ENCODE peak calls at places on chromosome 20, in nine cellular contexts. M is A549, K is HCT116, D is HepG2, I is SK-N-SH, R is Panc1, E is GM23338, A is K562, V is GM12878. H is an unnamed sample.

GRCh38 chr20:10553326-10553984 is 118.3 kb downstream of the SLX4IP start:
- DNase-seq in V (no peak), I (peak), K (no peak), M (peak), A (peak), E (peak), R (no peak), D (peak), H (peak)

GRCh38 chr20:9628589-9628988 is 114.2 kb downstream of the LAMP5 start:
- DNase-seq in K (no peak), A (no peak), M (no peak), D (no peak), E (no peak), I (no peak), R (no peak), V (no peak), H (no peak)

GRCh38 chr20:41418739-41419293 is 52.2 kb upstream of the EMILIN3 start:
- DNase-seq in E (no peak), V (no peak), K (no peak), M (no peak), I (no peak), R (no peak), A (no peak), D (no peak), H (no peak)

GRCh38 chr20:17646209-17646717 is 35.8 kb downstream of the RRBP1 start:
- DNase-seq in K (no peak), A (no peak), I (peak), V (no peak), D (peak), M (no peak), E (no peak), R (no peak), H (no peak)

GRCh38 chr20:4134355-4134834 is 119.0 kb upstream of the RNF24 start:
- DNase-seq in A (no peak), D (no peak), I (no peak), E (no peak), K (no peak), M (peak), V (no peak), R (no peak), H (no peak)

GRCh38 chr20:36394340-36394965 is 88.3 kb downstream of the DLGAP4 start:
- DNase-seq in V (no peak), I (no peak), K (no peak), M (no peak), R (no peak), A (no peak), D (peak), E (no peak), H (no peak)

GRCh38 chr20:38303908-38304379 is at the start of gene BPI:
- DNase-seq in M (no peak), V (no peak), E (no peak), K (no peak), R (no peak), D (no peak), A (no peak), I (no peak), H (peak)

GRCh38 chr20:3932277-3933073 is 43.3 kb downstream of the PANK2 start:
- DNase-seq in E (no peak), V (no peak), R (no peak), K (no peak), A (no peak), M (no peak), D (no peak), I (no peak), H (no peak)

GRCh38 chr20:35271904-35272303 is 6.0 kb downstream of the MMP24OS start:
- DNase-seq in A (no peak), I (no peak), E (no peak), V (no peak), R (no peak), D (no peak), K (no peak), M (no peak), H (no peak)

GRCh38 chr20:57617079-57617795 is 3.0 kb downstream of the ZBP1 start:
- DNase-seq in R (no peak), V (no peak), E (no peak), A (no peak), K (no peak), M (no peak), I (no peak), D (no peak), H (no peak)

GRCh38 chr20:15834857-15835256 is 738.4 kb downstream of the KIF16B start:
- DNase-seq in I (no peak), A (no peak), M (no peak), R (no peak), K (no peak), D (no peak), E (no peak), V (no peak), H (no peak)

GRCh38 chr20:40457404-40457803 is 231.6 kb downstream of the MAFB start:
- DNase-seq in D (no peak), M (no peak), I (no peak), V (no peak), A (no peak), E (no peak), R (no peak), K (no peak), H (no peak)

GRCh38 chr20:25493137-25493536 is 85.7 kb downstream of the GINS1 start:
- DNase-seq in A (no peak), K (no peak), V (no peak), E (no peak), R (no peak), D (no peak), M (no peak), I (no peak), H (no peak)

GRCh38 chr20:25493748-25494505 is 86.5 kb downstream of the GINS1 start:
- DNase-seq in R (no peak), K (no peak), V (no peak), I (no peak), M (no peak), A (no peak), D (no peak), E (no peak), H (no peak)

GRCh38 chr20:25489221-25489863 is 81.9 kb downstream of the GINS1 start:
- DNase-seq in I (no peak), E (peak), V (no peak), D (no peak), R (no peak), K (no peak), A (no peak), M (no peak), H (no peak)

GRCh38 chr20:25490656-25491445 is 83.4 kb downstream of the GINS1 start:
- DNase-seq in D (no peak), E (no peak), M (no peak), I (no peak), A (no peak), V (no peak), R (no peak), K (no peak), H (no peak)

DNA sequence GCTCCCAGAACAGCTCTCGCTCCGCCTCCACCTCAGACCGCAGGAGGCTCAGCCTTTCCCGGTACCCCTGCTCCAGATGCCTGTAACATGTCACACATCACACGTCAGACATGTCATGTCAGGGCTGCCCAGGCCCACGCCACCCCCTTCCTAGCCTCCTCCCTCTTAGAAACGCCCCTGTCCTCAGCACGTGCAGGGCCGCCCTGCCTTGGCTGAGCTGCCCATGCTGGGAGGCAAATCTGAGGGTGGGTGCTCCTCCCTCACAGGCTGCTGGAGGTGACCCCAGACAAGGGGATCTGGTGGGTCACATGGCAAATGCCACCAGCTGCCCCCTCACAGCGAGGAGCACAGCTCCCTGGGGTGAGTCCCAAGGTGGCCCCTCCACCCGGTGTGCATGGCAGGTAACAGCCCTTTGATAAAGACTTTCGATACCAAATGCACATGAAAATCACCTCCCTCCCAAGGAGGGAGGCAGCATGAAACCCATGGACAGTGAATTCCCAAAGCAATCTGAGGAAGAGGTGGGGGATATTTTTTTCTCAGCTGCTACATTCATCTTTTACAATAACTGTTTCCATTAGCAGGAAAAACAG is 84.1 kb downstream of the GINS1 start:
- DNase-seq in D (no peak), E (no peak), K (no peak), R (no peak), A (no peak), V (no peak), I (no peak), M (no peak), H (no peak)
- TF ChIP-seq REST in D (no peak), E (no peak), K (no peak), R (no peak), A (no peak), V (no peak), I (no peak), M (no peak), H (no peak)

GRCh38 chr20:46209930-46210671 is 92.0 kb downstream of the CD40 start:
- DNase-seq in V (no peak), K (no peak), E (no peak), D (no peak), R (no peak), A (no peak), I (peak), M (no peak), H (no peak)
- TF ChIP-seq REST in V (no peak), K (no peak), E (no peak), D (no peak), R (no peak), A (no peak), I (no peak), M (no peak), H (no peak)

GRCh38 chr20:44805335-44805734 is 5.0 kb downstream of the RIMS4 start:
- DNase-seq in R (no peak), K (no peak), A (no peak), M (no peak), E (no peak), D (no peak), I (no peak), V (no peak), H (no peak)
- TF ChIP-seq REST in R (no peak), K (no peak), A (no peak), M (no peak), E (no peak), D (no peak), I (no peak), V (no peak), H (no peak)

DNA sequence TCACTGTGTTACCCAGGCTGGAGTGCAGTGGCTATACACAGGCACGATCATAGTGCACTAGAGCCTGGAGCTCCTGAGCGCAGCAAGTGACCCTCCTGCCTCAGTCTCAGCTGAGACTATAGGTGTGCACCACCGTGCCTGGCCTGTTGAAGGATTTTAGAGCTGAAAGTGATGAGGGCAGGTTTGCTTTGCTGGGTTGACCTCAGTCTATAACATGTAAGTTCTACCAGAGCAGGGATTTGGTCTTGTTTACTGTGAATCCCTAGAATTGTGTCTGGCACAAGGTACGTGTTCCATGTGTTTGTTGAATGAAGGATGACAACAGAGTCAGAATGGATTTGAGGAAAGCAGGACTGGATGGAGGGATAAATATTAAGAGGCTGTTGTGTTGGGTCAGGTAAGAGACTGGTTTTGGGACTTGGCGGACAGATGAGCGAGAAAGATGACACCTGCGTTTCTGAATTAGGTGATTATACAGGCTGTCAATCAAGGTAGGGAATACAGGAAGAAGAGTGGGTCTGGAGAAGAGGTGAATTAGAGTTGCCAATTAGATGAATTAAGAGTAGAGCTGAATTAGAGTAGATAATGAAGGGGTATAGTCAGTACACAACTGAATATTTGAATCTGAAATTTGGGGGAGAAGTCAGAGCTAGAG is 6.5 kb downstream of the ASXL1 start:
- DNase-seq in M (no peak), A (no peak), E (no peak), K (no peak), R (no peak), D (no peak), V (no peak), I (no peak), H (no peak)
- TF ChIP-seq REST in M (no peak), A (no peak), E (no peak), K (no peak), R (no peak), D (no peak), V (no peak), I (no peak), H (no peak)

GRCh38 chr20:59320850-59321631 is 20.6 kb downstream of the EDN3 start:
- DNase-seq in M (no peak), A (no peak), E (no peak), D (no peak), I (peak), R (no peak), V (no peak), K (no peak), H (no peak)

GRCh38 chr20:59322101-59322500 is 21.7 kb downstream of the EDN3 start:
- DNase-seq in D (no peak), R (no peak), I (no peak), E (no peak), V (no peak), K (no peak), M (no peak), A (no peak), H (no peak)

GRCh38 chr20:59324441-59324840 is 24.0 kb downstream of the EDN3 start:
- DNase-seq in M (no peak), K (no peak), I (no peak), E (no peak), A (no peak), R (no peak), V (no peak), D (no peak), H (no peak)

GRCh38 chr20:59320426-59320825 is 20.0 kb downstream of the EDN3 start:
- DNase-seq in D (no peak), K (no peak), I (no peak), R (no peak), E (no peak), V (no peak), A (no peak), M (no peak), H (no peak)

DNA sequence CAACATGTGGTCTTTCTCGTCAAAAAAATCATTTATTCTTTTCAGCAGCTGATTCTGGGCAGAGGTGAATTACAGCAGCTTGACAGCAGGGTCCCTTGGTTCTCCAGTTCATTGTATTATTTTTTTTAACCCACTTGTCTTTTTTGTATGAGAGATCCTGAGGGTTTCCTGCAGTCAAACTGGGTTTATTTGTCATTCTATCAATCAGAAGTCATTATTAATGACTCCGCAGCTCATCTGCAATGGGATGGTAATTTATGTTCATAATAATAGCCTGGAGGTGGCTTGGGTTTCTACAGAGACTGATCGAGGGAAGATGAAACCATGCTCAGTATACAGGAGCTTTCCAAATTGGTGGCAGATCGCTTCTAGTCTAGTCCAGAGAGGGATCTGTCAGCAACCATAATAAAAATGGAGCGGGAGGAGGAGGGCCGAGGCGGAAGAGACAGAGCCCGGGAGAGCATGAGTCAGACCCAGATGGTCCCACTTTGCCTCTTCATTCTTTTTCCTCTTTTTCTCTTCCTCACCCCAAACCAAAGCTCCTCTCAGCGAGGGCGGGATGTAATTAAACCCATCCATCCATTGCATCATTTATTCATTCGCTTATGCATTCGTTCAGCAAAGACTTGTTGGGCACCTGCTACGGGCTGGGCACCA is 22.5 kb downstream of the EDN3 start:
- DNase-seq in A (no peak), M (no peak), K (no peak), E (no peak), I (no peak), V (no peak), D (no peak), R (no peak), H (no peak)
- TF ChIP-seq REST in A (no peak), M (no peak), K (no peak), E (no peak), I (no peak), V (no peak), D (no peak), R (no peak), H (no peak)

GRCh38 chr20:24102749-24103148 is 114.2 kb upstream of the GGTLC1 start:
- DNase-seq in A (no peak), E (no peak), R (no peak), D (no peak), K (no peak), I (no peak), M (peak), V (no peak), H (no peak)
- TF ChIP-seq REST in A (no peak), E (no peak), R (no peak), D (no peak), K (no peak), I (no peak), M (no peak), V (no peak), H (no peak)

GRCh38 chr20:7989379-7989778 is 30.2 kb downstream of the TMX4 start:
- DNase-seq in A (no peak), E (no peak), K (no peak), D (no peak), R (no peak), I (no peak), M (peak), V (no peak), H (no peak)

GRCh38 chr20:7994809-7995208 is 24.8 kb downstream of the TMX4 start:
- DNase-seq in E (no peak), V (no peak), M (no peak), K (no peak), R (no peak), I (no peak), D (no peak), A (no peak), H (no peak)

GRCh38 chr20:7996898-7997297 is 22.7 kb downstream of the TMX4 start:
- DNase-seq in E (no peak), M (no peak), R (no peak), V (no peak), K (no peak), D (no peak), A (no peak), I (no peak), H (no peak)

GRCh38 chr20:7993703-7994102 is 25.9 kb downstream of the TMX4 start:
- DNase-seq in I (no peak), V (no peak), E (no peak), A (no peak), M (no peak), K (no peak), D (no peak), R (no peak), H (no peak)

DNA sequence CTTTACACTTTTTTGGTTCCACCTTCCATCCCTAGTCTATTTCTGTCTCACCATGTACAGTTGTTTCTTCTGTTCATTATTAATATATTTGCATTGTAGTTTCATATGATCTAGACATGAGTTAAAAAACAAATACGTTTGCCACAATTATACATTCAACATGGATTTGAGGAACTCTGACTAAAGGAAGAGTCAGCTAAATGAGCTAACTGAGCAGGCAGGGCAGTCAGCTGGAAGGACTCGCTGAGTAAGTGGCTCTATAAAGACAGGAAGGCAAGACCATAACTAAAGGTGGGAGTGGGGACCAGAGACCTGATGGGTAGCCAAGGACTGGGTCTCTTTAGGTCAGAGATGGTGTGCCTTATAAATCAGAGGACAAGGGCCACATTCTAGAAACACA is 26.3 kb downstream of the TMX4 start:
- DNase-seq in K (no peak), M (no peak), A (no peak), D (no peak), E (no peak), R (no peak), V (no peak), I (no peak), H (no peak)
- TF ChIP-seq REST in K (no peak), M (no peak), A (no peak), D (no peak), E (no peak), R (no peak), V (no peak), I (no peak), H (no peak)

GRCh38 chr20:49560646-49561045 is 7.3 kb downstream of the PTGIS start:
- DNase-seq in V (no peak), R (no peak), M (no peak), D (no peak), I (no peak), E (no peak), A (no peak), K (no peak), H (no peak)

GRCh38 chr20:49563015-49563980 is 4.6 kb downstream of the PTGIS start:
- DNase-seq in M (no peak), E (no peak), D (no peak), V (no peak), A (no peak), I (no peak), K (no peak), R (no peak), H (no peak)

GRCh38 chr20:49561256-49561655 is 6.7 kb downstream of the PTGIS start:
- DNase-seq in D (no peak), R (no peak), A (no peak), M (no peak), V (no peak), E (no peak), K (no peak), I (no peak), H (no peak)

GRCh38 chr20:49561806-49562205 is 6.1 kb downstream of the PTGIS start:
- DNase-seq in V (no peak), R (no peak), E (no peak), D (no peak), M (no peak), A (no peak), I (no peak), K (no peak), H (no peak)

DNA sequence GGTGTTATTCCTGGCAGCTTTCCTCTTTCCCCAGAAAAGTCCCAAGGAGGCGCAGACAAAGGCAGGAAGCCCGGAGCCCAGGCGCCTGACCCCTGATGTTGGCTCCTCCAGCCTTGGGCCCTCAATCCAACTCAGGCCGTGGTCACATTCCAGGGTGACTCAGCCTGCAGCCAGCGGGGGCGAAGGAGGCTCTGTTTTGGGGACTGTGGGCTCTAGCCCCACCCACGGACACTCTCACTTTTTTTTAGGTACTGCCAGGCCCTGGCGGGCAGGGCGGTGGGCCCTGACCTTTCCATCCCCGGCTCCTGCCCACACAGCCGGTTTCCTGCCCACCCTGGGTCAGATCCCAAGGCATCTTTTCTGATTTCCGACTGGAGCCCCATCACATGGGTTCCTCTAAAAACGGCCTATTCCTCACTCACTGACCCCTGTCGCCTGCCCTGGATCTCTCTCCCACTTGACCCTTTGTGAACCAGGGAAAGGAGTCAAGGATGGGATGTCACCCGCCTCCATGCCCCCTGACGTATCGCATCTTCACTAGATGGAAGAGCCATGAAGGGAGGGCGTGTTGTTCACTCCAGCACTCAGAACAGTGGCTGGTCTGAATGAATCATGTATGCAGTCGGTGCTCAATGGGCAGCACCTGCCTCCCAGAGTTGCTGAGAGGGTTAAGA is 5.5 kb downstream of the PTGIS start:
- DNase-seq in D (no peak), A (peak), M (peak), E (peak), I (no peak), V (no peak), K (peak), R (no peak), H (no peak)
- TF ChIP-seq REST in D (no peak), A (no peak), M (no peak), E (no peak), I (no peak), V (no peak), K (no peak), R (no peak), H (no peak)